ENCODE peak calls at places on chromosomes 3 and 15, in ten cellular contexts. I, Z, L, W, V, Y, M, J, P and N are unnamed samples.

GRCh38 chr15:35173444-35174118 is 88.5 kb upstream of the NANOGP8 start:
- DNase-seq in I (no peak), Z (no peak), L (no peak), W (peak), V (peak), Y (no peak), M (no peak), J (no peak), P (no peak), N (no peak)

GRCh38 chr3:46835059-46835458 is 28.2 kb downstream of the MYL3 start:
- DNase-seq in I (no peak), Z (no peak), L (no peak), W (no peak), V (no peak), Y (no peak), M (no peak), J (no peak), P (no peak), N (no peak)

GRCh38 chr3:152113413-152113812 is 155.3 kb upstream of the MBNL1 start:
- DNase-seq in I (no peak), Z (no peak), L (no peak), W (peak), V (no peak), Y (no peak), M (no peak), J (no peak), P (no peak), N (no peak)

GRCh38 chr3:115996420-115997108 is 373.3 kb downstream of the GAP43 start:
- DNase-seq in I (no peak), Z (no peak), L (no peak), W (peak), V (no peak), Y (no peak), M (no peak), J (no peak), P (no peak), N (no peak)

GRCh38 chr3:42763023-42763422 is 10.0 kb downstream of the CCDC13 start:
- DNase-seq in I (no peak), Z (no peak), L (no peak), W (peak), V (no peak), Y (no peak), M (no peak), J (no peak), P (no peak), N (no peak)

GRCh38 chr3:54433846-54434245 is 311.5 kb downstream of the CACNA2D3 start:
- DNase-seq in I (no peak), Z (peak), L (no peak), W (no peak), V (no peak), Y (no peak), M (no peak), J (no peak), P (peak), N (peak)

GRCh38 chr3:53513556-53514190 is 19.3 kb downstream of the CACNA1D start:
- DNase-seq in I (no peak), Z (no peak), L (no peak), W (peak), V (no peak), Y (no peak), M (no peak), J (no peak), P (no peak), N (no peak)

GRCh38 chr3:141402476-141403171 is 34.3 kb downstream of the ZBTB38 start:
- DNase-seq in I (no peak), Z (peak), L (peak), W (peak), V (no peak), Y (peak), M (peak), J (peak), P (peak), N (peak)

GRCh38 chr3:124818398-124819150 is 68.6 kb downstream of the ITGB5 start:
- DNase-seq in I (no peak), Z (no peak), L (no peak), W (peak), V (no peak), Y (no peak), M (no peak), J (no peak), P (no peak), N (no peak)

GRCh38 chr15:84946772-84947489 is 34.7 kb upstream of the PDE8A start:
- DNase-seq in I (no peak), Z (no peak), L (peak), W (no peak), V (no peak), Y (no peak), M (no peak), J (no peak), P (no peak), N (no peak)

GRCh38 chr3:118587037-118587741 is 447.5 kb downstream of the IGSF11 start:
- DNase-seq in I (no peak), Z (no peak), L (no peak), W (no peak), V (no peak), Y (no peak), M (no peak), J (no peak), P (no peak), N (no peak)

GRCh38 chr15:76840830-76841460 is 64.2 kb downstream of the SCAPER start:
- DNase-seq in I (peak), Z (no peak), L (no peak), W (peak), V (no peak), Y (no peak), M (no peak), J (no peak), P (no peak), N (no peak)

GRCh38 chr15:79724312-79724711 is 172.5 kb downstream of the MTHFS start:
- DNase-seq in I (peak), Z (no peak), L (no peak), W (peak), V (no peak), Y (no peak), M (no peak), J (no peak), P (no peak), N (no peak)

GRCh38 chr3:18302517-18302916 is 122.6 kb downstream of the SATB1 start:
- DNase-seq in I (peak), Z (no peak), L (peak), W (peak), V (no peak), Y (no peak), M (no peak), J (peak), P (no peak), N (no peak)

GRCh38 chr3:179348325-179349013 is 960 bp downstream of the MFN1 start:
- DNase-seq in I (no peak), Z (no peak), L (no peak), W (no peak), V (no peak), Y (no peak), M (no peak), J (no peak), P (no peak), N (no peak)

GRCh38 chr3:71419369-71419768 is 164.2 kb downstream of the FOXP1 start:
- DNase-seq in I (no peak), Z (no peak), L (no peak), W (no peak), V (no peak), Y (no peak), M (no peak), J (no peak), P (no peak), N (no peak)

GRCh38 chr15:42108808-42109207 is 14.4 kb upstream of the PLA2G4D start:
- DNase-seq in I (no peak), Z (no peak), L (no peak), W (no peak), V (no peak), Y (no peak), M (no peak), J (no peak), P (no peak), N (no peak)

GRCh38 chr15:31283046-31283445 is 43.6 kb upstream of the KLF13 start:
- DNase-seq in I (no peak), Z (no peak), L (no peak), W (no peak), V (no peak), Y (no peak), M (no peak), J (no peak), P (no peak), N (no peak)

DNA sequence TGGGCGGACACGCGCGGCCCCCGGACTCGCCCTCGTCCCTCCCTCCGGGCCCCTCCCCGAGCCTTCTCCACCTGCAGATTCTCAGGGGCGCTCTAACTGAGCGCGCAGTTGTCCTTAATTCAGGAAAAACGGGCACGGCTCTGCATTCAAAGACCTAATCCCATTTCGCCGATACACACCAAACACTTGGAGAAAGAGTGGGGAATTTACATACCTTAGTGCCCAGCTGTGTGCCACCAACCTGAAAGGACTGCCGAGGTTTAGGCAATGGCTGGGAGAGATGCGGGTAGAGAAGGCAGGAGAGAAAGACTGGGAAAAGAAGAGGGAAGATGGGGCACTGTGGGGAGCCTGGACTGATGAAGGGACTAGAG is 21.8 kb downstream of the IGDCC3 start:
- DNase-seq in I (no peak), Z (no peak), L (no peak), W (no peak), V (no peak), Y (no peak), M (no peak), J (no peak), P (no peak), N (no peak)
- TF ChIP-seq CTCF in I (no peak), Z (no peak), L (no peak), W (no peak), V (no peak), Y (no peak), M (no peak), J (no peak), P (no peak), N (no peak)

DNA sequence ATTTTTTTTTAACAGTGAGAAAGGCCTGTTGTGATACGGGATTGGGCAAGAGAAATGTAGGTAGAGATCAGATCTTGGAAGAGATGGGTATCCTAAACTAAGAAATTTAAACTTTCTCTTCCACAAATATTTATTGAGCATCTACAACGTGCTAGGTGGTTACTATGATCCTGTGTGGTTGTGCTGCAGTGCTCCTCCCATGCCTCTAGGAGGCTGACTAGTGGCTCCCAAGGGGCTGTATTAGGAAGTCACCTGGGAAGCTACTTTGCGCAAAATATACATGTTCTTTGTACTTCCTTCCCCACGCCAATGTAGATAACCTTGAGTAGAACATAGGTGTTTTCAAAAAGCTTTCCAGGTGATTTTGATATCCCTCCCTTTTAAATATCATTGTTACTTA is 27.2 kb downstream of the USP3 start:
- DNase-seq in I (no peak), Z (no peak), L (no peak), W (no peak), V (peak), Y (no peak), M (no peak), J (no peak), P (no peak), N (no peak)
- TF ChIP-seq CTCF in I (peak), Z (peak), L (no peak), W (peak), V (peak), Y (no peak), M (no peak), J (no peak), P (no peak), N (no peak)

GRCh38 chr3:106130384-106131084 is 261.7 kb upstream of the CBLB start:
- DNase-seq in I (peak), Z (no peak), L (no peak), W (peak), V (peak), Y (no peak), M (no peak), J (no peak), P (no peak), N (no peak)
- TF ChIP-seq CTCF in I (no peak), Z (no peak), L (no peak), W (no peak), V (no peak), Y (no peak), M (no peak), J (no peak), P (no peak), N (no peak)

DNA sequence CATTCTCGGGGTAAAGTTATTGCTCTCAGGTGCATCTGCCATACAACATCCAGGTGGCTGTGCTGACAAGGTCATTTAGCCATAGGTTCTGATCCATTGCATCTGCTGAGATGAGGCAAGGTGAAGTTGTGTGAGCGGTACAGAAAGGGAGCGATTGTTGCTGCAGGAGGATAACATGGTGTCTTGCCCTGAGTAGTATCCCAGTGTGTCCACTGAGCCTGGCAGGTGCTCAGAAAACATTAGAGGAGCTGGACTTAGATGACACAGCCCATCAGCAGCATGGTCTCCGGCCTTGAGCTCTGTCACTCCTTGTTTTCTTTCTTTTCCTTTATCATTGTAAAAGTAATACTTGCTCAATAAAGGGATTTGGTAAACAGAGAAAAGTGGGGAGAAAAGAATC is 161.1 kb upstream of the ATP10A start:
- DNase-seq in I (no peak), Z (no peak), L (no peak), W (no peak), V (no peak), Y (no peak), M (no peak), J (no peak), P (no peak), N (no peak)
- TF ChIP-seq CTCF in I (no peak), Z (no peak), L (no peak), W (no peak), V (no peak), Y (no peak), M (no peak), J (no peak), P (no peak), N (no peak)

GRCh38 chr15:69303337-69304175 is 4.8 kb downstream of the PAQR5 start:
- DNase-seq in I (no peak), Z (no peak), L (no peak), W (peak), V (peak), Y (no peak), M (no peak), J (no peak), P (no peak), N (no peak)
- TF ChIP-seq CTCF in I (peak), Z (peak), L (no peak), W (peak), V (peak), Y (no peak), M (no peak), J (no peak), P (no peak), N (no peak)

GRCh38 chr3:128504533-128504915 is 11.5 kb upstream of the GATA2 start:
- DNase-seq in I (no peak), Z (no peak), L (peak), W (no peak), V (no peak), Y (no peak), M (no peak), J (no peak), P (no peak), N (no peak)

GRCh38 chr3:128502712-128503111 is 9.7 kb upstream of the GATA2 start:
- DNase-seq in I (no peak), Z (no peak), L (no peak), W (no peak), V (no peak), Y (no peak), M (no peak), J (no peak), P (no peak), N (no peak)

GRCh38 chr3:128501431-128501830 is 8.4 kb upstream of the GATA2 start:
- DNase-seq in I (no peak), Z (no peak), L (no peak), W (no peak), V (no peak), Y (no peak), M (no peak), J (no peak), P (no peak), N (no peak)

GRCh38 chr3:128503751-128504532 is 10.9 kb upstream of the GATA2 start:
- DNase-seq in I (no peak), Z (no peak), L (peak), W (no peak), V (no peak), Y (no peak), M (no peak), J (no peak), P (no peak), N (no peak)

DNA sequence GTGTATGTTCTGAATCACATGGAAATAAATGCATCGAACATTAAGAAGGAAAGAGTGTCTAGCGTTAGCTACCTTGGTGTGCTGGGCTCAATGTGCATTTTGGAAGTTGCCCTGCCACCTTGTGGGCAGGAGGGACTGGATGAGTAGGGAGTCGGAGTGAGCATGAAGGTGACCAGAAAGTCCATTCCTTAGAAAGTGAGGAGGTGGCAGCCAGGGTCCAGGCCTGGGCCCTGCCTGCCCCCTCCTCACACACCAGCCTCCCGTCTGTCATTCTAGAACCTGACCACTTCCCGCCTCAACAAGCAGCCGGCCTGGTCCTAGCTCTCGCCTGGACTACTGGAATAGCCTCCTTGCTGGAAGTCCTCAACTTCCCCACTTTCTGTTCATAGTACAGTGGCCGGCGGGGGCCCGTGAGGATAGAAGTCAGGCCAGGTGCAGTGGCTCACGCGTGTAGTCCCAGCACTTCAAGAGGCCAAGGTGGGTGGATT is 10.2 kb upstream of the GATA2 start:
- DNase-seq in I (no peak), Z (no peak), L (no peak), W (no peak), V (no peak), Y (no peak), M (no peak), J (no peak), P (peak), N (peak)
- TF ChIP-seq CTCF in I (peak), Z (no peak), L (no peak), W (peak), V (peak), Y (no peak), M (no peak), J (no peak), P (peak), N (no peak)

DNA sequence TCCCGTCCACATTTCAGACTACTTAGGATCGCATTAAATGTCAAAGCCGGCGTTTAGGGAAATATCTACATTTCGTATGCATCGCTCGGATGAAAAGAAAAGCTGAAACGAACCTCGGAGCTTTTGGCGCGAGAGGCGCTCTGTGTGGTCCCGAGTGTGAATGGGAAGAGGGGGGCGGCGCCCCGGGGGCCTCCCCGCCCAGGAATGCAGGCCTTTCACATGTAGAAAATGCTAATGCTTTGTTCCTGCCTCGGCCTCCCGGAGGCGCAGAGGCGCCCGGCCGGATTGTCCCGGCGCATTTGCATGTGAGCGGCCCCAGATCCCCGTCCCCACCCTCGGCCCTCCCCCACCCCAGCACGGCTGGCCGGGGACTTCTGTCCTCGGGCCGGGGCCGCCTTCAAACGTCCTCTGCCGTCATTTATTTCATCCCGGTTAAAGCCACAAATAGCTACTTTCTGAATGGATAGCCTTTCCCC is 37.0 kb upstream of the TRIM71 start:
- DNase-seq in I (no peak), Z (peak), L (peak), W (peak), V (peak), Y (peak), M (no peak), J (peak), P (peak), N (peak)
- TF ChIP-seq CTCF in I (no peak), Z (no peak), L (no peak), W (no peak), V (peak), Y (no peak), M (no peak), J (no peak), P (peak), N (no peak)

GRCh38 chr3:186255703-186256331 is 106.2 kb downstream of the DGKG start:
- DNase-seq in I (no peak), Z (peak), L (no peak), W (no peak), V (peak), Y (no peak), M (no peak), J (peak), P (peak), N (peak)
- TF ChIP-seq CTCF in I (no peak), Z (peak), L (no peak), W (no peak), V (peak), Y (no peak), M (no peak), J (peak), P (peak), N (no peak)